ENCODE peak calls at places on chromosomes 2 and 18, in five cellular contexts. T is stimulated activated naive CD4-positive, alpha-beta T cell; H is activated naive CD4-positive, alpha-beta T cell treated with anti-CD3 and anti-CD28 coated beads, Interleukin-2, amount 50 U/mL, for 16 hours; W is glomerular endothelial cell; F is LHCN-M2. R is an unnamed sample.
A peak's percentile ranks its signal among the peaks of the same experiment; 100 is the strongest.

GRCh38 chr2:144152817-144153271 is 367.1 kb downstream of the ZEB2 start:
- DNase-seq in T (no peak), H (no peak), W (no peak), F (peak; percentile 47), R (peak; percentile 53)

GRCh38 chr2:79393806-79394484 is 118.9 kb upstream of the CTNNA2 start:
- DNase-seq in T (no peak), H (no peak), W (no peak), F (no peak), R (no peak)

GRCh38 chr18:79528846-79529245 is 133.1 kb downstream of the NFATC1 start:
- DNase-seq in T (peak; percentile 54), H (peak; percentile 79), W (no peak), F (peak; percentile 44), R (peak; percentile 80)

GRCh38 chr2:20728114-20728758 is 61.3 kb downstream of the GDF7 start:
- DNase-seq in T (no peak), H (no peak), W (peak; percentile 56), F (no peak), R (peak; percentile 15)

GRCh38 chr2:100520224-100520623 is 42.6 kb upstream of the PDCL3 start:
- DNase-seq in T (no peak), H (no peak), W (no peak), F (no peak), R (no peak)

GRCh38 chr2:101972621-101973434 is 18.9 kb upstream of the IL1R2 start:
- DNase-seq in T (no peak), H (no peak), W (no peak), F (peak; percentile 42), R (peak; percentile 77)

GRCh38 chr18:46732201-46732600 is 24.7 kb downstream of the ST8SIA5 start:
- DNase-seq in T (no peak), H (no peak), W (no peak), F (no peak), R (no peak)

GRCh38 chr18:63148449-63149199 is 170.9 kb downstream of the BCL2 start:
- DNase-seq in T (no peak), H (no peak), W (no peak), F (peak; percentile 7), R (peak; percentile 88)

GRCh38 chr2:131085646-131086045 is 7.6 kb downstream of the FAM168B start:
- DNase-seq in T (no peak), H (no peak), W (no peak), F (no peak), R (no peak)

GRCh38 chr2:181678033-181678586 is 2.2 kb downstream of the NEUROD1 start:
- DNase-seq in T (peak; percentile 10), H (peak; percentile 53), W (peak; percentile 42), F (peak; percentile 31), R (peak; percentile 82)

GRCh38 chr2:109260886-109261700 is 132.1 kb downstream of the SH3RF3 start:
- DNase-seq in T (no peak), H (no peak), W (no peak), F (peak; percentile 32), R (no peak)

GRCh38 chr2:4552099-4552498 is 848.7 kb downstream of the DCDC2C start:
- DNase-seq in T (no peak), H (no peak), W (no peak), F (no peak), R (no peak)

GRCh38 chr18:63025251-63025710 is 294.3 kb downstream of the BCL2 start:
- DNase-seq in T (no peak), H (no peak), W (no peak), F (no peak), R (no peak)

GRCh38 chr18:24270937-24271380 is 126.7 kb downstream of the OSBPL1A start:
- DNase-seq in T (no peak), H (no peak), W (no peak), F (peak; percentile 57), R (peak; percentile 51)

GRCh38 chr18:2035056-2035455 is 536.2 kb downstream of the METTL4 start:
- DNase-seq in T (no peak), H (no peak), W (no peak), F (no peak), R (no peak)

GRCh38 chr2:220916931-220917330 is 655.2 kb downstream of the EPHA4 start:
- DNase-seq in T (no peak), H (no peak), W (no peak), F (no peak), R (no peak)

GRCh38 chr2:21181957-21182356 is 58.2 kb downstream of the TDRD15 start:
- DNase-seq in T (no peak), H (no peak), W (no peak), F (no peak), R (no peak)

GRCh38 chr18:56550121-56550520 is 88.3 kb downstream of the TXNL1 start:
- DNase-seq in T (no peak), H (no peak), W (no peak), F (no peak), R (peak; percentile 47)

GRCh38 chr2:203551653-203552250 is 16.7 kb upstream of the RAPH1 start:
- DNase-seq in T (no peak), H (no peak), W (no peak), F (no peak), R (peak; percentile 41)

GRCh38 chr2:237722616-237723015 is 76.0 kb upstream of the RBM44 start:
- DNase-seq in T (no peak), H (no peak), W (no peak), F (no peak), R (no peak)

GRCh38 chr2:107811982-107812381 is 14.7 kb upstream of the RGPD4 start:
- DNase-seq in T (no peak), H (no peak), W (no peak), F (no peak), R (no peak)

GRCh38 chr2:197706839-197707207 is 1.7 kb downstream of the MARS2 start:
- DNase-seq in T (no peak), H (no peak), W (no peak), F (no peak), R (no peak)

GRCh38 chr2:119137502-119137901 is 21.0 kb downstream of the C1QL2 start:
- DNase-seq in T (no peak), H (no peak), W (no peak), F (no peak), R (no peak)

GRCh38 chr2:127270663-127271062 is 23.3 kb downstream of the ERCC3 start:
- DNase-seq in T (no peak), H (no peak), W (no peak), F (no peak), R (no peak)

GRCh38 chr2:68463287-68463877 is 3.7 kb downstream of the FBXO48 start:
- DNase-seq in T (peak; percentile 22), H (no peak), W (no peak), F (peak; percentile 47), R (peak; percentile 76)

GRCh38 chr18:70151554-70152130 is 53.8 kb downstream of the RTTN start:
- DNase-seq in T (no peak), H (no peak), W (no peak), F (no peak), R (no peak)

GRCh38 chr2:239012936-239013669 is 165.2 kb downstream of the TWIST2 start:
- DNase-seq in T (no peak), H (no peak), W (no peak), F (no peak), R (no peak)

GRCh38 chr2:42091671-42092070 is 43.9 kb downstream of the PKDCC start:
- DNase-seq in T (no peak), H (no peak), W (no peak), F (no peak), R (no peak)

GRCh38 chr2:235666240-235666781 is 172.5 kb downstream of the AGAP1 start:
- DNase-seq in T (no peak), H (no peak), W (peak; percentile 50), F (peak; percentile 85), R (peak; percentile 93)

GRCh38 chr18:34697891-34698290 is 12.2 kb upstream of the DTNA start:
- DNase-seq in T (no peak), H (no peak), W (no peak), F (no peak), R (no peak)

GRCh38 chr2:234099266-234099665 is 48.8 kb downstream of the SPP2 start:
- DNase-seq in T (no peak), H (no peak), W (no peak), F (no peak), R (no peak)

GRCh38 chr2:237929979-237930378 is 36.8 kb upstream of the UBE2F start:
- DNase-seq in T (no peak), H (no peak), W (no peak), F (no peak), R (no peak)

GRCh38 chr2:94763318-94763717 is 107.9 kb upstream of the TEKT4 start:
- DNase-seq in T (no peak), H (no peak), W (no peak), F (no peak), R (no peak)